ENCODE peak calls at places on chromosomes 7 and 10, in nine cellular contexts. P is suprapubic skin; Y is activated naive CD8-positive, alpha-beta T cell treated with anti-CD3 and anti-CD28 coated beads, Interleukin-2, amount 50 U/mL, for 24 hours; A is ascending aorta; M is substantia nigra; E is coronary artery; X is upper lobe of right lung; W is C1 segment of cervical spinal cord; N is T-helper 2 cell. T is an unnamed sample.
A peak's percentile ranks its signal among the peaks of the same experiment; 100 is the strongest.

GRCh38 chr7:107327986-107328569 is 141.8 kb upstream of the GPR22 start:
- DNase-seq in E (no peak), W (no peak), P (no peak), M (no peak), A (no peak), N (no peak), X (no peak), Y (no peak), T (peak; percentile 17)

GRCh38 chr7:114765331-114766125 is 156.4 kb upstream of the MDFIC start:
- DNase-seq in W (no peak), P (no peak), A (no peak), X (no peak), N (no peak), M (no peak), E (no peak), Y (no peak), T (no peak)

GRCh38 chr7:121890833-121891232 is 17.9 kb downstream of the PTPRZ1 start:
- DNase-seq in X (no peak), A (no peak), W (no peak), Y (no peak), M (no peak), E (no peak), P (no peak), N (no peak), T (no peak)

GRCh38 chr10:6987536-6987945 is 407.5 kb upstream of the PRKCQ start:
- DNase-seq in X (no peak), M (peak; percentile 80), P (no peak), Y (no peak), A (no peak), W (peak; percentile 29), N (no peak), E (no peak), T (no peak)

GRCh38 chr7:107998660-107999480 is 4.1 kb downstream of the LAMB1 start:
- DNase-seq in Y (no peak), E (no peak), A (no peak), M (no peak), X (no peak), P (no peak), W (no peak), N (no peak), T (peak; percentile 66)

GRCh38 chr10:51643734-51644133 is 55.7 kb downstream of the CSTF2T start:
- DNase-seq in E (no peak), X (no peak), P (no peak), W (no peak), N (no peak), A (no peak), Y (no peak), M (no peak), T (no peak)

GRCh38 chr10:119658274-119658673 is 7.1 kb downstream of the BAG3 start:
- DNase-seq in A (peak; percentile 70), W (no peak), N (no peak), P (peak; percentile 86), M (peak; percentile 74), Y (no peak), E (peak; percentile 93), X (peak; percentile 90), T (peak; percentile 93)

GRCh38 chr7:2158331-2159175 is 74.2 kb downstream of the MAD1L1 start:
- DNase-seq in M (no peak), E (no peak), N (no peak), X (peak; percentile 58), Y (no peak), W (no peak), P (peak; percentile 67), A (no peak), T (no peak)

GRCh38 chr10:93462881-93463280 is 19.3 kb downstream of the MYOF start:
- DNase-seq in P (no peak), A (no peak), N (peak; percentile 89), E (no peak), W (no peak), X (peak; percentile 79), Y (peak; percentile 12), M (no peak), T (peak; percentile 79)

GRCh38 chr7:41599760-41600159 is 103.1 kb downstream of the INHBA start:
- DNase-seq in M (no peak), Y (no peak), E (no peak), X (no peak), N (no peak), P (no peak), W (no peak), A (no peak), T (no peak)

GRCh38 chr10:69437321-69438259 is 13.7 kb upstream of the TSPAN15 start:
- DNase-seq in W (no peak), X (peak; percentile 34), A (no peak), Y (no peak), P (no peak), E (no peak), M (no peak), N (no peak), T (no peak)

GRCh38 chr10:114821293-114821914 is at the start of gene FHIP2A:
- DNase-seq in X (peak; percentile 92), A (peak; percentile 43), M (peak; percentile 71), E (peak; percentile 78), Y (peak; percentile 88), W (peak; percentile 22), P (no peak), N (peak; percentile 86), T (peak; percentile 60)

GRCh38 chr10:15472008-15472407 is 100.9 kb upstream of the FAM171A1 start:
- DNase-seq in Y (no peak), N (no peak), E (no peak), P (no peak), A (no peak), M (no peak), X (no peak), W (no peak), T (no peak)

GRCh38 chr10:1615186-1615954 is 122.0 kb downstream of the ADARB2 start:
- DNase-seq in E (no peak), W (no peak), P (no peak), N (no peak), Y (no peak), M (no peak), A (no peak), X (no peak), T (no peak)

GRCh38 chr7:23418046-23418445 is 52.2 kb downstream of the IGF2BP3 start:
- DNase-seq in Y (no peak), W (no peak), M (no peak), A (no peak), X (no peak), N (peak; percentile 65), E (no peak), P (no peak), T (peak; percentile 61)

GRCh38 chr10:11782793-11783557 is 40.2 kb upstream of the PROSER2 start:
- DNase-seq in A (no peak), P (no peak), M (no peak), X (peak; percentile 20), E (no peak), N (peak; percentile 59), W (no peak), Y (no peak), T (peak; percentile 62)

GRCh38 chr10:124685251-124685650 is 58.9 kb downstream of the FAM53B start:
- DNase-seq in W (no peak), E (no peak), X (peak; percentile 76), P (no peak), Y (peak; percentile 38), A (no peak), M (peak; percentile 60), N (no peak), T (no peak)

GRCh38 chr10:88095291-88095721 is 231.9 kb downstream of the PTEN start:
- DNase-seq in W (no peak), N (no peak), A (no peak), E (no peak), M (no peak), X (no peak), Y (no peak), P (no peak), T (peak; percentile 96)

GRCh38 chr7:152899004-152899403 is 139.5 kb downstream of the ACTR3B start:
- DNase-seq in W (no peak), X (no peak), P (no peak), Y (no peak), M (no peak), A (no peak), N (no peak), E (no peak), T (no peak)

GRCh38 chr7:92671502-92672169 is 81.4 kb upstream of the FAM133B start:
- DNase-seq in Y (no peak), X (no peak), E (no peak), M (no peak), A (no peak), P (no peak), W (no peak), N (no peak), T (no peak)

GRCh38 chr7:30932562-30932961 is 20.9 kb downstream of the AQP1 start:
- DNase-seq in P (no peak), A (no peak), E (no peak), Y (no peak), X (no peak), W (no peak), N (no peak), M (no peak), T (no peak)

GRCh38 chr7:55130554-55131198 is 111.9 kb downstream of the EGFR start:
- DNase-seq in P (no peak), A (peak; percentile 48), M (no peak), N (peak; percentile 31), X (peak; percentile 67), Y (no peak), W (no peak), E (peak; percentile 86), T (peak; percentile 94)

GRCh38 chr7:80392229-80393169 is 119.4 kb downstream of the GNAT3 start:
- DNase-seq in Y (no peak), E (no peak), P (no peak), W (no peak), X (no peak), M (no peak), N (peak; percentile 5), A (no peak), T (peak; percentile 58)

GRCh38 chr7:90597879-90598278 is 1.8 kb downstream of the CDK14 start:
- DNase-seq in E (no peak), W (no peak), X (no peak), A (no peak), N (no peak), M (no peak), Y (no peak), P (no peak), T (no peak)

GRCh38 chr10:108980869-108981268 is 942.4 kb downstream of the XPNPEP1 start:
- DNase-seq in N (no peak), W (no peak), E (no peak), X (no peak), A (no peak), Y (no peak), M (no peak), P (no peak), T (no peak)

GRCh38 chr7:18119985-18120384 is 92.3 kb upstream of the PRPS1L1 start:
- DNase-seq in M (no peak), X (no peak), N (no peak), A (no peak), Y (no peak), P (no peak), E (no peak), W (no peak), T (peak; percentile 28)

GRCh38 chr10:79152423-79152817 is 83.7 kb downstream of the ZMIZ1 start:
- DNase-seq in W (no peak), X (no peak), N (no peak), E (no peak), A (no peak), Y (no peak), M (no peak), P (no peak), T (peak; percentile 73)

GRCh38 chr7:43511769-43512515 is 71.0 kb upstream of the STK17A start:
- DNase-seq in A (no peak), E (no peak), M (no peak), X (no peak), P (no peak), W (no peak), Y (no peak), N (peak; percentile 54), T (no peak)

GRCh38 chr7:14690075-14690474 is 212.5 kb downstream of the DGKB start:
- DNase-seq in N (no peak), Y (no peak), E (no peak), W (no peak), P (no peak), A (no peak), M (no peak), X (no peak), T (no peak)